ENCODE peak calls at places on chromosome 20, in seven cellular contexts. T is naive thymus-derived CD4-positive, alpha-beta T cell; X is cardiac fibroblast; B is astrocyte of the spinal cord; K is adrenal gland; V is skeletal muscle cell; E is GM12865. G is an unnamed sample.

GRCh38 chr20:10521068-10521834 is 86.1 kb downstream of the SLX4IP start:
- DNase-seq in T (no peak), X (peak), B (peak), K (peak), V (peak), E (no peak), G (no peak)

GRCh38 chr20:46568570-46569129 is 18.2 kb upstream of the OCSTAMP start:
- DNase-seq in T (no peak), X (peak), B (peak), K (peak), V (peak), E (no peak), G (no peak)

GRCh38 chr20:13147071-13147961 is 73.8 kb upstream of the ISM1 start:
- DNase-seq in T (no peak), X (no peak), B (peak), K (no peak), V (no peak), E (no peak), G (no peak)

GRCh38 chr20:13648872-13649271 is 10.1 kb upstream of the TASP1 start:
- DNase-seq in T (no peak), X (no peak), B (no peak), K (no peak), V (no peak), E (no peak), G (no peak)

GRCh38 chr20:21380711-21381110 is 16.6 kb downstream of the NKX2-4 start:
- DNase-seq in T (no peak), X (no peak), B (no peak), K (no peak), V (no peak), E (no peak), G (no peak)

GRCh38 chr20:36114707-36115106 is 39.8 kb upstream of the EPB41L1 start:
- DNase-seq in T (no peak), X (no peak), B (no peak), K (no peak), V (no peak), E (no peak), G (no peak)

GRCh38 chr20:37764333-37764935 is 70.6 kb downstream of the CTNNBL1 start:
- DNase-seq in T (no peak), X (no peak), B (no peak), K (no peak), V (no peak), E (no peak), G (no peak)

GRCh38 chr20:8303651-8304050 is 171.6 kb downstream of the PLCB1 start:
- DNase-seq in T (no peak), X (no peak), B (no peak), K (no peak), V (no peak), E (no peak), G (no peak)

GRCh38 chr20:37837934-37838333 is 65.0 kb upstream of the VSTM2L start:
- DNase-seq in T (no peak), X (no peak), B (no peak), K (no peak), V (no peak), E (no peak), G (no peak)

GRCh38 chr20:8449120-8449519 is 317.1 kb downstream of the PLCB1 start:
- DNase-seq in T (no peak), X (no peak), B (peak), K (no peak), V (no peak), E (no peak), G (no peak)

GRCh38 chr20:41135187-41135887 is 2.0 kb upstream of the PLCG1 start:
- DNase-seq in T (peak), X (peak), B (no peak), K (no peak), V (no peak), E (peak), G (peak)

GRCh38 chr20:20318318-20319161 is 49.4 kb upstream of the INSM1 start:
- DNase-seq in T (no peak), X (peak), B (no peak), K (no peak), V (no peak), E (no peak), G (no peak)

GRCh38 chr20:19885981-19886665 is 128.1 kb downstream of the RIN2 start:
- DNase-seq in T (no peak), X (peak), B (no peak), K (peak), V (no peak), E (no peak), G (no peak)

GRCh38 chr20:46102940-46103339 is 13.2 kb upstream of the NCOA5 start:
- DNase-seq in T (no peak), X (no peak), B (no peak), K (no peak), V (no peak), E (no peak), G (no peak)

DNA sequence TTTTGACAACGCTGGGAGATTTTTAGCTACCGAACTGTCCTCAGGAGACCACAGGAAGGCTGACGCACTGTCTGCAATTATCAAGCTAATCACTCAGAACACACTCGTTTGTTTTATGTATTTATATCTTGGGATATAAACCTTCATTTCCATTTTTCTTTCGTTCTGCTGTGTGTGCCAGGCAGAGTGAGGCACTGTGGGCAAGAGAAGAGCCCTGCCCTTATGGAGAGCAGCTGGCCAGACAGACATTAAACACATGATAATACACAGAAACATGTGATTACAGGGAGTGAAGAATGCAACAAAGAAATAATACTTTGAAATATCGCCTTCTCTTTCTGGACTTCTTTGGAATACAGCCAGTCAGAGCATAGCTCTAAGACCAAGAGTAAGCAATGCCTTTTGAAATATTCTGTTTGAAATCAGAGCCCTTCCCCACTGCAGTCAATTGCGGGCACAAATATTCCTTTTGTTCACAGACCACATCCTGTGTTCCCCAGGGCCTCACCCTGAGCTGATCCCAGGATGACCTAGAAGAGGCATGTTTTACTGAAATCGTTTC is 96.8 kb downstream of the ANKRD60 start:
- DNase-seq in T (no peak), X (peak), B (peak), K (no peak), V (peak), E (no peak), G (peak)
- H3K4me3 ChIP-seq in T (no peak), X (no peak), B (peak), K (no peak), V (peak), E (no peak), G (no peak)

GRCh38 chr20:52972965-52973819 is 1.0 kb downstream of the TSHZ2 start:
- DNase-seq in T (peak), X (no peak), B (no peak), K (peak), V (no peak), E (peak), G (no peak)

GRCh38 chr20:52975024-52975732 is 3.0 kb downstream of the TSHZ2 start:
- DNase-seq in T (no peak), X (no peak), B (no peak), K (peak), V (no peak), E (peak), G (no peak)

GRCh38 chr20:52972190-52972937 is at the start of gene TSHZ2:
- DNase-seq in T (peak), X (peak), B (peak), K (peak), V (no peak), E (peak), G (no peak)

GRCh38 chr20:52974155-52974554 is 2.0 kb downstream of the TSHZ2 start:
- DNase-seq in T (peak), X (no peak), B (no peak), K (peak), V (no peak), E (peak), G (no peak)

DNA sequence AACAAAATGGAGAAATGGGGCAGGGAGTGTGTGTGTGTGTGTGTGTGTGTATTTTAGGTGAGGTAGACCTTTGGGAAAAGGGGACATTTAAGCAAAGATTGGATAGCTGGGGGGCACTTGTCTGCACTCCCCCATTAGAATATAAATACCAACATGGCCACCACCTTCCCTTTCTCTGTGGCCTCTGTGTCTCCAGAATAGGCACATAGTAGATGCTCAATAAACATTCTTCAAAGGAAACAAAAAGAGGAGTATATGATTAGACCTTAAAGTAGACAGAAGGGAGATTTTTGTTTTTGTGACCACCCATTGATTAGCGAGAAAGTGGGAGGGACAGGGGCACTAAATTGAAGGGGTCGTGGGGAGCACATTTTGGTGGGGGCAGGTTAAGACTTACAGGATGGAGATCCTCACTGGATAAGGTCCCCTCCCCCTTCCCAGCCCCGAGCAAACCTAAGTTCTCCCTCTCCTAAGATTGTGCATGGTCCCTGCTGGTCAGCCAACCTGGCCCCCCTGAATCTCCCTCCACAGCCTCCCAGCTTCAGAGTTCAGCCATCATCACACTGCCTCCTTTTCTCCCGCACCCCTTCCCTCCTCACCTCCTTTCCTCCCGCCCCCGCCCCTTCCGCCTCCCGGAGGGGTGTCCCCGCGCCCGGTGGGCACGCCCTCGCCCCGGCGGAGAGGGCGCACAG is 514 bp upstream of the TSHZ2 start:
- DNase-seq in T (no peak), X (no peak), B (no peak), K (peak), V (no peak), E (no peak), G (no peak)
- H3K4me3 ChIP-seq in T (peak), X (peak), B (peak), K (peak), V (peak), E (no peak), G (no peak)

GRCh38 chr20:62740286-62741141 is 31.9 kb downstream of the NTSR1 start:
- DNase-seq in T (peak), X (peak), B (peak), K (peak), V (peak), E (peak), G (peak)
- H3K4me3 ChIP-seq in T (peak), X (no peak), B (no peak), K (no peak), V (no peak), E (no peak), G (peak)

DNA sequence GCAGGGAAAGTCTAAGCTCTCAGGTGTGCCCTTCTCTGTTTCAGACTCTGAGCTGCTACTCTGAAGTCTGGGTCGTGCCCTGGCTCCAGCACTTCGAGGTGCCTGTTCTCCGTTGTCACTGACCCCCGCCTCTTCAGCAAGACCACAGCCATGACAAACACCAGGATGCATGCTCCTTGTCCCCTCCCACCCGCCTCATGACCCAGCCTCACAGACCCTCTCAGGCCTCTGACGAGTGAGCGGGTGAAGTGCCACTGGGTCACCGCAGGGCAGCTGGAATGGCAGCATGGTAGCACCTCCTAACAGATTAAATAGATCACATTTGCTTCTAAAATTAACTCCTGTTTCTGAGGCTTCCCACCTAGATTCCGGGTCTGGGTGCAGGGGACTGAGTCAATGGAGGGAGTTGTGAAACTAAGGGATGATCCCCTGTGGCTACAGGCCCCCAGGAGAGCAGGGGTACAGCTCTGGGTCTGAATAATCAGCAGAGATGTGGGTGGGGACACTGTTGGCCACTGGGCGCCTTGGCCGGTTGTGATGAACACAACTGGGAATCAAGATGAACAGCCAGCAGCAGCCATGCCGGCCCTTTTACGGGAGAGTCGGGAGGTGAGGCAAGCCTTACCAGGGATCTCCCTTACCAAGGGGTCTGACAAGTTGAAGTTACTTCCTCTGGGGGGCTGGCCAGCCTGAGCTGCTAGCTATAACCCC is 10.7 kb downstream of the CST7 start:
- DNase-seq in T (no peak), X (no peak), B (no peak), K (no peak), V (no peak), E (no peak), G (no peak)
- H3K4me3 ChIP-seq in T (no peak), X (no peak), B (no peak), K (no peak), V (no peak), E (no peak), G (no peak)

GRCh38 chr20:53281557-53282117 is 309.5 kb downstream of the TSHZ2 start:
- DNase-seq in T (no peak), X (no peak), B (no peak), K (no peak), V (no peak), E (no peak), G (no peak)
- H3K4me3 ChIP-seq in T (no peak), X (no peak), B (no peak), K (no peak), V (no peak), E (no peak), G (no peak)

DNA sequence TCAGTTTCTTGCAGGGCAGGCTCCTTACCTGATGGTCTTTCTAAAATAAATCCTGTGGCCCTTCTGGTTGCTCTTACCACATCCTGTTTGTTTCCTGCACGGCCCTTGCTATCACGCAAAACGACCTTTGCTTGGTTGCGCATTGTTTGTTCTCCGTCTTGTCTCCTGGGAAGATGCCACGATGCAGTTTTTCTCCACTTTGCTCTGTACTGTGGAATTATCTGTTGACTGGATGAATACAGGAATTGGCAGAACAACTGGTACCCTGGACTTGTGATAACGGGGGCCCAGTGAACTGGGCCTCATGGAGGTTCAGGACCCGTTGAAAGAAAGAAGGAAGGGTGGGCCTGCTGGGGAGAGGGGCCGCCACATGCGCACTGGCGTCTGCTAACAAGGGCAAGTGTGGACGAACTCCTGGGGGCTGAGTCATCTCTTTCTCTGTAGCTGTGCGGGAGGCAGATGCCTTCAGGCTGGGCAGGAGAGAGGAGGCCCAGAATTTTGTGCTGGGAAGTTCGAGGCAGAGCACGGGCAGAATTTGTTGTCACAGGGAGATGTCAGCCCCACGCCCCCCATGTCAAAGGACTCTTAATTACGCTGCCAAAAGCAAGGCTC is 139.9 kb downstream of the BMP7 start:
- DNase-seq in T (no peak), X (no peak), B (no peak), K (no peak), V (no peak), E (peak), G (no peak)
- H3K4me3 ChIP-seq in T (no peak), X (no peak), B (no peak), K (no peak), V (no peak), E (no peak), G (no peak)

GRCh38 chr20:18590163-18590562 is 2.3 kb downstream of the DTD1 start:
- DNase-seq in T (no peak), X (no peak), B (no peak), K (no peak), V (no peak), E (no peak), G (no peak)
- H3K4me3 ChIP-seq in T (no peak), X (no peak), B (no peak), K (no peak), V (no peak), E (no peak), G (no peak)

GRCh38 chr20:63175031-63175895 is 40.7 kb downstream of the YTHDF1 start:
- DNase-seq in T (no peak), X (no peak), B (no peak), K (no peak), V (no peak), E (no peak), G (no peak)
- H3K4me3 ChIP-seq in T (no peak), X (no peak), B (no peak), K (no peak), V (no peak), E (no peak), G (no peak)

DNA sequence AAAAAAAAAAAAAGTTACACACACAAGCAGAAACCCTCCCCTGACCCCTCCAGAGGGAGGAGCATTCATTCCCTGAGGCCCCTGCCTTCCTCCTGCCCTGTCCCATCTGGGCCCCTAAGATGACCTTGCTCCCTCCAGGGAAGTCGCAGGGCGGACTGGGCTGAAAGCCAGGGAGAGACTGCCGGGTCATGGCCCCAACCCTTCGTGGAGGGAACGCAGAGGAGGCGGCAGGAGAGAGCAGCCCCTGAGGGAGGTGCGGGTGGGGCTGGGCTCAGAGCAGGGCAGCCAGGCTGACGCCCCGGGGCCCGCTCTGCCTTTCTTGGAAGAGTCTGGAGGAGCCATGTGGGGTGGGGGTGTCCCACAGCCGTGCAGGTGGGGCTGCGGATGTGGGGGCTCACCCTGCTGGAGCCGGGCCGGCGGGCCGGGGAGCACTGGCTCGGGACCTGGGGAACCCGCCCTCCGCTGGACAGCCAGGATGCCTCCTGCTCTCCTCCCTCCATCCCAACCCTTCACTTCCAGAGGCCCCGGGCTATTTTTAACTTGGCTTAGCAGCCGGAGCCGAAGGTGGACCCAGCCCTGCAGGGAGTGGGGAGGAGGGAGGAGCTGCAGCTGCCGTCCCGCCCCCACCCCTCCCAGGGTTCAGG is 15.0 kb upstream of the ABHD16B start:
- DNase-seq in T (no peak), X (no peak), B (no peak), K (peak), V (no peak), E (no peak), G (no peak)
- H3K4me3 ChIP-seq in T (no peak), X (peak), B (no peak), K (peak), V (peak), E (no peak), G (no peak)

DNA sequence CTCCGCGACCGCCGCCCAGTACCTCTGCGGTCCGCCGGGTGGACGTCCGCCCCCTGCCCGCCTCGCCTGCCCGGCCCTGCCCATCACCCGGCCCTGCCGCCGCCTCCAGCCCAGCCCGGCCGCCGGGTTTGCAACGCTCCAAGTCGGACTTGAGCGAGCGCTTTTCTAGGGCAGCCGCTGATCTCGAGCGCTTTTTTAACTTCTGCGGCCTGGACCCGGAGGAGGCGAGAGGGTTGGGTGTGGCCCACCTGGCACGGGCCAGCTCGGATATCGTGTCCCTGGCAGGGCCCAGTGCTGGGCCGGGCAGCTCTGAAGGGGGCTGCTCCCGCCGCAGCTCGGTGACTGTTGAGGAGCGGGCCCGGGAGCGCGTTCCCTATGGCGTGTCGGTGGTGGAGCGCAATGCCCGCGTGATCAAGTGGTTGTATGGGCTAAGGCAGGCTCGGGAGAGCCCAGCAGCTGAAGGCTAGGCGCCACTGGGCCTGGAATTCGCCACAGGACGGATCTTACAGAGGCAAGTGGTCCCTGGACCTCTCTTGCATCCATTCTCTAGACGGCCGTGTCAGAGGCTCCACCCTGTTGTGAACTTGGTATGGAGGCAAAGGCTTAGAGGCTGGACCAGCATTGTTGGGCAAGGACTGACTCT is 11.8 kb downstream of the FAM110A start:
- DNase-seq in T (no peak), X (no peak), B (no peak), K (no peak), V (no peak), E (no peak), G (no peak)
- H3K4me3 ChIP-seq in T (peak), X (no peak), B (no peak), K (peak), V (no peak), E (no peak), G (no peak)